ENCODE peak calls at places on chromosome 6, in ten cellular contexts. I, S, P, G, O, A, D, F, T and K are unnamed samples.

GRCh38 chr6:30037182-30037788 is 23.8 kb upstream of the POLR1H start:
- DNase-seq in I (no peak), S (peak), P (no peak), G (peak), O (no peak), A (no peak), D (no peak), F (peak), T (no peak), K (no peak)

GRCh38 chr6:14441371-14441781 is 323.8 kb downstream of the CD83 start:
- DNase-seq in I (no peak), S (no peak), P (no peak), G (no peak), O (no peak), A (no peak), D (no peak), F (peak), T (no peak), K (no peak)

GRCh38 chr6:140475086-140475485 is 1100.6 kb upstream of the CITED2 start:
- DNase-seq in I (no peak), S (no peak), P (no peak), G (no peak), O (no peak), A (no peak), D (no peak), F (no peak), T (no peak), K (no peak)

GRCh38 chr6:4714961-4715501 is 61.2 kb upstream of the CDYL start:
- DNase-seq in I (no peak), S (peak), P (no peak), G (no peak), O (no peak), A (no peak), D (no peak), F (no peak), T (no peak), K (no peak)

GRCh38 chr6:170402318-170403040 is 95.9 kb downstream of the FAM120B start:
- DNase-seq in I (no peak), S (no peak), P (no peak), G (no peak), O (no peak), A (no peak), D (no peak), F (no peak), T (no peak), K (no peak)

GRCh38 chr6:42740725-42741124 is 5.2 kb downstream of the TBCC start:
- DNase-seq in I (no peak), S (no peak), P (no peak), G (no peak), O (no peak), A (no peak), D (no peak), F (no peak), T (no peak), K (no peak)

GRCh38 chr6:168103036-168103830 is 24.2 kb upstream of the FRMD1 start:
- DNase-seq in I (no peak), S (no peak), P (no peak), G (no peak), O (no peak), A (no peak), D (no peak), F (no peak), T (peak), K (no peak)

GRCh38 chr6:163691049-163691448 is 276.5 kb downstream of the QKI start:
- DNase-seq in I (no peak), S (no peak), P (no peak), G (no peak), O (no peak), A (no peak), D (no peak), F (no peak), T (no peak), K (no peak)

GRCh38 chr6:169881398-169881797 is 130.0 kb downstream of the ERMARD start:
- DNase-seq in I (no peak), S (no peak), P (no peak), G (no peak), O (no peak), A (no peak), D (peak), F (no peak), T (no peak), K (no peak)

GRCh38 chr6:5763871-5764270 is 242.9 kb downstream of the NRN1 start:
- DNase-seq in I (no peak), S (no peak), P (no peak), G (peak), O (no peak), A (no peak), D (no peak), F (no peak), T (no peak), K (peak)

GRCh38 chr6:71330501-71330900 is 41.9 kb downstream of the OGFRL1 start:
- DNase-seq in I (no peak), S (no peak), P (no peak), G (no peak), O (no peak), A (no peak), D (no peak), F (no peak), T (no peak), K (no peak)

GRCh38 chr6:160714731-160715130 is 12.7 kb downstream of the PLG start:
- DNase-seq in I (no peak), S (no peak), P (no peak), G (no peak), O (no peak), A (no peak), D (no peak), F (no peak), T (no peak), K (no peak)

GRCh38 chr6:33091957-33092356 is 16.2 kb downstream of the HLA-DPB1 start:
- DNase-seq in I (peak), S (peak), P (peak), G (peak), O (no peak), A (peak), D (no peak), F (no peak), T (peak), K (no peak)

GRCh38 chr6:71481021-71481420 is 192.4 kb downstream of the OGFRL1 start:
- DNase-seq in I (no peak), S (no peak), P (no peak), G (no peak), O (no peak), A (no peak), D (no peak), F (no peak), T (no peak), K (no peak)

GRCh38 chr6:152308306-152308705 is 328.9 kb downstream of the SYNE1 start:
- DNase-seq in I (no peak), S (no peak), P (no peak), G (no peak), O (no peak), A (no peak), D (no peak), F (no peak), T (no peak), K (no peak)

GRCh38 chr6:109117346-109118035 is 22.2 kb downstream of the CEP57L1 start:
- DNase-seq in I (no peak), S (no peak), P (no peak), G (peak), O (no peak), A (no peak), D (no peak), F (no peak), T (no peak), K (no peak)

GRCh38 chr6:136051140-136051775 is 198.9 kb downstream of the MTFR2 start:
- DNase-seq in I (no peak), S (no peak), P (no peak), G (no peak), O (no peak), A (no peak), D (no peak), F (peak), T (no peak), K (no peak)

GRCh38 chr6:700490-700889 is 7.6 kb upstream of the EXOC2 start:
- DNase-seq in I (no peak), S (no peak), P (no peak), G (no peak), O (no peak), A (no peak), D (no peak), F (no peak), T (no peak), K (no peak)

GRCh38 chr6:4973972-4974885 is 29.6 kb downstream of the RPP40 start:
- DNase-seq in I (no peak), S (peak), P (no peak), G (no peak), O (no peak), A (no peak), D (peak), F (peak), T (no peak), K (no peak)

GRCh38 chr6:161444464-161444863 is 170.6 kb upstream of the AGPAT4 start:
- DNase-seq in I (peak), S (no peak), P (no peak), G (no peak), O (no peak), A (no peak), D (no peak), F (peak), T (no peak), K (peak)

GRCh38 chr6:135922170-135922569 is 70.7 kb downstream of the PDE7B start:
- DNase-seq in I (no peak), S (peak), P (no peak), G (no peak), O (no peak), A (no peak), D (no peak), F (peak), T (no peak), K (no peak)

GRCh38 chr6:16327777-16328325 is 89.5 kb downstream of the GMPR start:
- DNase-seq in I (no peak), S (no peak), P (no peak), G (no peak), O (no peak), A (no peak), D (no peak), F (no peak), T (no peak), K (no peak)

GRCh38 chr6:166565084-166565651 is 21.3 kb downstream of the RAMACL start:
- DNase-seq in I (peak), S (no peak), P (no peak), G (no peak), O (no peak), A (no peak), D (peak), F (no peak), T (no peak), K (no peak)

GRCh38 chr6:73704260-73704659 is 8.3 kb downstream of the CD109 start:
- DNase-seq in I (no peak), S (peak), P (no peak), G (no peak), O (no peak), A (no peak), D (no peak), F (peak), T (no peak), K (no peak)

GRCh38 chr6:73700060-73700459 is 4.1 kb downstream of the CD109 start:
- DNase-seq in I (no peak), S (no peak), P (no peak), G (no peak), O (no peak), A (no peak), D (no peak), F (no peak), T (no peak), K (no peak)

GRCh38 chr6:73704798-73705197 is 8.8 kb downstream of the CD109 start:
- DNase-seq in I (no peak), S (no peak), P (no peak), G (no peak), O (no peak), A (no peak), D (no peak), F (no peak), T (no peak), K (no peak)

GRCh38 chr6:73703514-73703913 is 7.5 kb downstream of the CD109 start:
- DNase-seq in I (no peak), S (no peak), P (no peak), G (no peak), O (no peak), A (no peak), D (no peak), F (no peak), T (no peak), K (no peak)

DNA sequence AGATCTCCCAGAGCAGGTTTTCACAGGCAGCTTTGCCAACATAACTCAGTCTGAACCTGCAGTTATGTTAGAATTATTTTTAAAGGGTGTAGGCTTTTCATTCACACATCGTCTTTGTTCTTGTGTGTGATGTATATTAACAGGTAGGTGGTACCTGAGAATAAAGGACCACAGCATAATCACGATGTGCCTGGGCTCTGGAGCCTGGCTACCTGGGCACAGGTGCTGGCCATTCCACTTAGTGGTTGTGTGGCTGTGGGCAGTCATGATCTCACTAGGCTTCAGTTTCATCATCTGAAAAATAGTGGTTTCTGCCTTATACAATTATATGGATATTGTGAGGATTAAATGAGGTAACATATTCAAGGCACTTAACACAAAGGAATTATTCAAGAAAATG is 6.4 kb downstream of the CD109 start:
- DNase-seq in I (no peak), S (no peak), P (no peak), G (no peak), O (no peak), A (no peak), D (no peak), F (no peak), T (no peak), K (no peak)
- H3K27ac ChIP-seq in I (no peak), S (no peak), P (no peak), G (no peak), O (no peak), A (no peak), D (no peak), F (no peak), T (no peak), K (no peak)

GRCh38 chr6:142843344-142843743 is 101.6 kb downstream of the HIVEP2 start:
- DNase-seq in I (no peak), S (no peak), P (no peak), G (no peak), O (no peak), A (no peak), D (no peak), F (no peak), T (no peak), K (no peak)

GRCh38 chr6:142841915-142842314 is 103.1 kb downstream of the HIVEP2 start:
- DNase-seq in I (no peak), S (no peak), P (no peak), G (no peak), O (no peak), A (no peak), D (no peak), F (no peak), T (no peak), K (no peak)

GRCh38 chr6:142838821-142839685 is 105.9 kb downstream of the HIVEP2 start:
- DNase-seq in I (no peak), S (peak), P (no peak), G (no peak), O (no peak), A (no peak), D (no peak), F (no peak), T (no peak), K (no peak)

GRCh38 chr6:142842423-142843261 is 102.3 kb downstream of the HIVEP2 start:
- DNase-seq in I (no peak), S (peak), P (no peak), G (no peak), O (no peak), A (peak), D (no peak), F (peak), T (no peak), K (no peak)

GRCh38 chr6:142839686-142840040 is 105.3 kb downstream of the HIVEP2 start:
- DNase-seq in I (no peak), S (no peak), P (no peak), G (no peak), O (no peak), A (no peak), D (no peak), F (no peak), T (no peak), K (no peak)
- H3K27ac ChIP-seq in I (no peak), S (peak), P (peak), G (no peak), O (no peak), A (peak), D (no peak), F (no peak), T (no peak), K (no peak)

GRCh38 chr6:10099648-10100047 is 315.2 kb downstream of the TFAP2A start:
- DNase-seq in I (no peak), S (peak), P (no peak), G (no peak), O (no peak), A (no peak), D (no peak), F (no peak), T (no peak), K (no peak)
- H3K27ac ChIP-seq in I (no peak), S (no peak), P (no peak), G (no peak), O (no peak), A (no peak), D (no peak), F (no peak), T (no peak), K (no peak)

GRCh38 chr6:26624557-26624956 is 27.8 kb downstream of the ABT1 start:
- DNase-seq in I (no peak), S (no peak), P (no peak), G (no peak), O (no peak), A (no peak), D (no peak), F (no peak), T (no peak), K (no peak)

GRCh38 chr6:26629373-26629772 is 30.2 kb downstream of the ZNF322 start:
- DNase-seq in I (no peak), S (no peak), P (no peak), G (no peak), O (no peak), A (no peak), D (no peak), F (no peak), T (no peak), K (no peak)

GRCh38 chr6:26623339-26623859 is 26.6 kb downstream of the ABT1 start:
- DNase-seq in I (no peak), S (no peak), P (no peak), G (no peak), O (no peak), A (no peak), D (no peak), F (no peak), T (no peak), K (no peak)

GRCh38 chr6:26627843-26628242 is 31.1 kb downstream of the ABT1 start:
- DNase-seq in I (no peak), S (no peak), P (no peak), G (no peak), O (no peak), A (no peak), D (no peak), F (no peak), T (no peak), K (no peak)
- H3K27ac ChIP-seq in I (no peak), S (no peak), P (no peak), G (no peak), O (no peak), A (no peak), D (no peak), F (no peak), T (no peak), K (no peak)

GRCh38 chr6:78565997-78566396 is 301.4 kb upstream of the IRAK1BP1 start:
- DNase-seq in I (no peak), S (no peak), P (no peak), G (no peak), O (no peak), A (no peak), D (no peak), F (no peak), T (no peak), K (no peak)

DNA sequence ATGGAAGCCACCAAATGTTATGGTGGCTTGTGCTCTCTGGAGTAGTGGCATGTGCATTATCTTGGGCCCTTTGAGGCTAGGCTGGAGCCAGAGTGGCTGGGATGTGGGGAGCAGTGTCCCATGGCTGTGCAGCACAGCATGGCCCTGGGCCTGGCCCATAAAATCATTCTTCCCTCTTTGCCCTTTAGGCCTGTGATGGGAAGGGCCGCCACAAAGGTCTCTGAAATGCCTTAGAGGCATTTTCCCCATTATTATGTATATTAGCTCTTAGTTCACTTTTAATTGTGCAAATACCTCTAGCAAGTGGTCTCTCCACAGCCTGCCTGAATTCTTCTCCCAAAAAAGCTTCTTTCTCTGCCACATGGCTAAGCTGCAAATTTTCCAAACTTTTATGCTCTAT is 297.3 kb upstream of the IRAK1BP1 start:
- DNase-seq in I (no peak), S (no peak), P (no peak), G (no peak), O (no peak), A (no peak), D (no peak), F (no peak), T (no peak), K (no peak)
- H3K27ac ChIP-seq in I (no peak), S (no peak), P (no peak), G (no peak), O (no peak), A (no peak), D (no peak), F (no peak), T (no peak), K (no peak)

GRCh38 chr6:34315256-34315655 is 66.5 kb upstream of the SMIM29 start:
- DNase-seq in I (no peak), S (no peak), P (no peak), G (no peak), O (no peak), A (no peak), D (no peak), F (no peak), T (no peak), K (no peak)
- H3K27ac ChIP-seq in I (peak), S (no peak), P (no peak), G (peak), O (no peak), A (no peak), D (no peak), F (no peak), T (no peak), K (no peak)

DNA sequence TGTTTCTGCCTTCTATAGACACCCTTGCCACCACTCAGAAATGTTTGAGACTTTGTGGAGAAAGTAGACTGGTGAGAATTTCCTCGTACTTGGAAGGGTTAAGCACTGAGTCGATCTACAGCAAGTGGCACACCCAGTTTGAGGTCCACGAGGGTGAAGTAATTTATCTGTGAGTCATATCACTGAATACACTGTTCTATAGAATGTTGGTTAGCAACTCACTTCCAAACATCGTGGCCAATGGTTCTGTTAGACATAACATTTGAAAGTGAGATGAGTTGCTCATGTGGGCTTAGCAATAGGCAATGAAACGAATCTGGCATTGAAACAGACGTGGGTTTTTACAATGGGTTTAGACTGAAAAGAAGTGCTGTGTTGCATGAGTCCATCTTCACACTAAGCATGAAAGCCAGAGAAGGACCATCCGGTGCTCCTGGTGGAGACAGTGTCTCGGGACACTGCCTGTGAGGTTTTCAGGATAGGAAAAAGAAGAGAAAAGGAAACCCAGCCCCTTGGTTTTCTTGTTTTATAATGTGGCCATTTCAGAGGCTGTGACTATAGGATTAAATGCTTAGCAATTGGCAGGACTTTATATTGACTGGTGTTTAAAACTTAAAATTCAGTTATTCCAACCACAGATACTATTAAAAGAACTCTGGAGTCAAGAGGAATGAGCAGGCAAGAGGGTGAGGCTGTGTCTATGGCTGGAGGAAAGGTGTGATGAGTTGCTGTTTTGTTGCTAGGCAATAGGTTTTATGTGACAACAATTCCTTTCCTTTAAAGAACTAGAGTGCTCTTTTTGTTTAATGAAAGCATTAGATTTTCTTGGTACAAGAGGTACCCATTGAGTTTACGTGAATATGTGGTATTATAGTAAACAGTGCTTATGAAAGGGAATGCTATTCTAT is 31.0 kb upstream of the EZR start:
- DNase-seq in I (no peak), S (peak), P (peak), G (no peak), O (no peak), A (peak), D (no peak), F (peak), T (no peak), K (no peak)
- H3K27ac ChIP-seq in I (no peak), S (peak), P (peak), G (no peak), O (peak), A (peak), D (no peak), F (peak), T (no peak), K (no peak)

DNA sequence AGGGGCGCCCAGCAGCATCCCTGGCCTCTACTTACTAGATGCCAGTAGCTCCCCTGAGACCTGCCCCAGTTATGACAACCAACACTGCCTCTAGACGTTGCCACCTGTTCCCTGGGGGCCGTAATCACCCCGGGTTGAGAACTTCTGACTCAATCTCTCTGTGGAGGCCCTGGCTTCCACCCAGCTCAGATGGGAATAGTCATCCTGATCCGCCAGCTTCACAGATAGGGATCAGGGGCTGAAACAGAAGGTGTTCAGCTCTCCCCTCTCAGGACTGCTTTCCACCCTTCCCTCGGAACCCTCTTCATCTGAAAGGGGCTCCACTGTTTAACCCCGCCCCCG is 3.3 kb downstream of the CAPN11 start:
- DNase-seq in I (no peak), S (peak), P (no peak), G (no peak), O (no peak), A (no peak), D (no peak), F (peak), T (no peak), K (no peak)
- H3K27ac ChIP-seq in I (no peak), S (no peak), P (no peak), G (no peak), O (no peak), A (no peak), D (no peak), F (no peak), T (no peak), K (no peak)